ENCODE peak calls at places on chromosomes 1 and 21, in five cellular contexts. O is K562, A is H1, Z is GM12878, L is HepG2. T is an unnamed sample.

GRCh38 chr1:14924455-14925325 is 228.9 kb upstream of the TMEM51 start:
- DNase-seq in O (peak), A (no peak), Z (no peak), L (no peak), T (no peak)

GRCh38 chr1:1281533-1282321 is 1.5 kb downstream of the SCNN1D start:
- DNase-seq in O (no peak), A (no peak), Z (no peak), L (peak), T (no peak)

GRCh38 chr1:53868565-53868964 is 21.0 kb downstream of the YIPF1 start:
- DNase-seq in O (no peak), A (no peak), Z (no peak), L (no peak), T (no peak)

GRCh38 chr1:211118407-211119102 is 15.4 kb downstream of the KCNH1 start:
- DNase-seq in O (no peak), A (no peak), Z (no peak), L (no peak), T (no peak)

GRCh38 chr1:46202975-46203737 is at the start of gene LURAP1:
- DNase-seq in O (peak), A (peak), Z (no peak), L (no peak), T (no peak)

GRCh38 chr1:96808186-96808585 is 86.6 kb downstream of the PTBP2 start:
- DNase-seq in O (peak), A (no peak), Z (no peak), L (no peak), T (no peak)

GRCh38 chr1:203776636-203777035 is 11.7 kb downstream of the LAX1 start:
- DNase-seq in O (peak), A (no peak), Z (no peak), L (no peak), T (no peak)

GRCh38 chr1:61273167-61273705 is 190.9 kb downstream of the NFIA start:
- DNase-seq in O (no peak), A (no peak), Z (no peak), L (no peak), T (no peak)

GRCh38 chr21:43866233-43866632 is 1.2 kb downstream of the AGPAT3 start:
- DNase-seq in O (peak), A (no peak), Z (no peak), L (no peak), T (no peak)

GRCh38 chr1:185441608-185442007 is 124.6 kb upstream of the IVNS1ABP start:
- DNase-seq in O (peak), A (no peak), Z (no peak), L (peak), T (no peak)

GRCh38 chr1:24294228-24294672 is 24.9 kb upstream of the GRHL3 start:
- DNase-seq in O (peak), A (no peak), Z (no peak), L (no peak), T (no peak)

GRCh38 chr1:181319903-181320302 is 163.4 kb upstream of the CACNA1E start:
- DNase-seq in O (no peak), A (no peak), Z (no peak), L (no peak), T (no peak)

GRCh38 chr1:107941123-107941522 is 23.9 kb downstream of the VAV3 start:
- DNase-seq in O (no peak), A (no peak), Z (no peak), L (no peak), T (no peak)

GRCh38 chr1:231558711-231559205 is 30.3 kb downstream of the TSNAX start:
- DNase-seq in O (no peak), A (no peak), Z (no peak), L (no peak), T (no peak)

GRCh38 chr1:152415454-152416227 is 1.6 kb upstream of the CRNN start:
- DNase-seq in O (no peak), A (no peak), Z (no peak), L (no peak), T (no peak)

GRCh38 chr1:78092686-78093085 is 46.9 kb downstream of the GIPC2 start:
- DNase-seq in O (no peak), A (no peak), Z (no peak), L (no peak), T (peak)

GRCh38 chr1:100628631-100629081 is 90.7 kb downstream of the GPR88 start:
- DNase-seq in O (no peak), A (no peak), Z (no peak), L (no peak), T (no peak)

GRCh38 chr1:26405281-26405915 is 5.2 kb upstream of the LIN28A start:
- DNase-seq in O (no peak), A (no peak), Z (no peak), L (no peak), T (no peak)

DNA sequence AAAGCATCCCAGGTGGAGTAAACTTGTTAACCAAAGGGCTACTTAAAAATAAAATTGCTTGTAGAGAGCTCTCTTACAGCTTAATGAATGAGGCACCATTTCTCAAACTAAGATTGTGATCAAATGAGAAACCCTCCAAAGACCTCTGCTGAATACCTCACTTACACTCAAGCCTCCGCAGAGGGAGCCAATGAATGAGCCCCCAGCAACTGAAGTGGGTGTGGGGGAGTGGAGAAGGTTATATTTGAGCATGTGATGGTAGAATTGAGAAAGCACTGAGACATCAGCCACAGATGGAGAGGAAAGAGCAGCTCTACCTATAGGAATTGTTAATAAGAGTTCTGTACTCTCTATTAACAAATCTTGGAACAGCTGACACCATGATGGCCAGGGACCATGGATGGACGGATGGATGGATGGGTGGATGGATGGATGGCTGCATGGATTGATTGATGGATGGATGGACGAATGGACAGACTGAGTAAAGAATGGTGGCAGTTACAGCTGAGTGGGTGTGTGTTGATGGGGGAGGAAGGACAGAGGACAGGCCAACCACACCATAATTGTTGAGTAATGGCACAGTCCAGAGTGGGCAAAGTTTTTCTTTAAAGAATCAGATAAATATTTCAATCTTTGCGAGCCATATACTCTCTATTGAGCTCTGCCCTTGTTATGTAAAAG is 20.3 kb upstream of the TIAM1 start:
- DNase-seq in O (no peak), A (no peak), Z (no peak), L (no peak), T (no peak)
- H2AFZ ChIP-seq in O (no peak), A (no peak), Z (no peak), L (no peak), T (no peak)

GRCh38 chr1:190169311-190170067 is 308.2 kb downstream of the BRINP3 start:
- DNase-seq in O (no peak), A (no peak), Z (no peak), L (no peak), T (no peak)
- TF ChIP-seq JUND in O (no peak), A (no peak), Z (no peak), L (no peak), T (no peak)

GRCh38 chr1:201430790-201431189 is 9.3 kb upstream of the TNNI1 start:
- DNase-seq in O (no peak), A (no peak), Z (no peak), L (no peak), T (no peak)
- TF ChIP-seq SRF in O (no peak), A (no peak), Z (no peak), L (no peak), T (no peak)

GRCh38 chr1:93980320-93980744 is 71.1 kb upstream of the GCLM start:
- DNase-seq in O (peak), A (peak), Z (no peak), L (peak), T (no peak)
- H2AFZ ChIP-seq in O (no peak), A (peak), Z (no peak), L (peak), T (no peak)

DNA sequence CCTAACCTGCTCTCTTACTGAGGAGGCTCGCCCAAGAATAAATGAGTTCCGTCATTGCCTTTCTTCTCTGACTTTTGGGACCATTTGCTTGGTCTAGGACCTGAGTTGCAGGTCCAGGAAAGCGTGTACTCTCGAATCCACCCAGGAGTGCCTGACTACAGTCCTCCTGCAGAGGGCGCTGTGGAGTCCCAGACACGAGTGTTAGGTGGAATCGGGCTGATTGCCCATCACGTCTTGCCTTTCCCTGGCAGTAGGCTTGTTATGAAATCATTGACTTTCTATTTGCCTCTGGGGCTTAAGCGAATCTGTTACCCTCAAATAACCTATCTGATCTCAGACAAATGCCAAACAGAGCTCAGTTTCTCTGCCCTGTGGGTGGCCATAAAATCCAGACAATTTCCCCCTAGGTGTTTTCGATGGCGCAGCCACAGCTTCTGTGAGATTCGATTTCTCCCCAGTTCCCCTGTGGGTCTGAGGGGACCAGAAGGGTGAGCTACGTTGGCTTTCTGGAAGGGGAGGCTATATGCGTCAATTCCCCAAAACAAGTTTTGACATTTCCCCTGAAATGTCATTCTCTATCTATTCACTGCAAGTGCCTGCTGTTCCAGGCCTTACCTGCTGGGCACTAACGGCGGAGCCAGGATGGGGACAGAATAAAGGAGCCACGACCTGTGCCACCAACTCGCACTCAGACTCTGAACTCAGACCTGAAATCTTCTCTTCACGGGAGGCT is at the start of gene IL20:
- DNase-seq in O (peak), A (peak), Z (peak), L (peak), T (peak)
- TF ChIP-seq JUND in O (no peak), A (no peak), Z (no peak), L (no peak), T (no peak)

GRCh38 chr1:49424782-49425181 is 599.0 kb downstream of the AGBL4 start:
- DNase-seq in O (no peak), A (no peak), Z (no peak), L (no peak), T (no peak)
- TF ChIP-seq SRF in O (no peak), A (no peak), Z (no peak), L (no peak), T (no peak)

GRCh38 chr1:9651220-9651564 is 339 bp upstream of the PIK3CD start:
- DNase-seq in O (no peak), A (no peak), Z (no peak), L (no peak), T (no peak)
- H2AFZ ChIP-seq in O (peak), A (no peak), Z (peak), L (no peak), T (peak)

GRCh38 chr1:70930062-70930461 is 117.6 kb downstream of the PTGER3 start:
- DNase-seq in O (no peak), A (no peak), Z (no peak), L (no peak), T (no peak)
- TF ChIP-seq JUND in O (no peak), A (no peak), Z (no peak), L (no peak), T (no peak)

T was measured in HCT116.